ENCODE peak calls at places on chromosomes 6 and 20, in five cellular contexts. One of them, this sample, is unnamed.
A peak's percentile ranks its signal among the peaks of the same experiment; 100 is the strongest.

GRCh38 chr6:41894366-41895299 is 542 bp downstream of the USP49 start:
- DNase-seq in HepG2: no peak
- DNase-seq in GM12878: no peak
- DNase-seq in H1: no peak
- DNase-seq in K562: no peak
- DNase-seq in this sample: peak; percentile 13

GRCh38 chr6:168865-169455 is 123.3 kb upstream of the DUSP22 start:
- DNase-seq in HepG2: peak; percentile 59
- DNase-seq in GM12878: no peak
- DNase-seq in H1: no peak
- DNase-seq in K562: peak; percentile 44
- DNase-seq in this sample: no peak

GRCh38 chr6:30759575-30760239 is 15.4 kb upstream of the IER3 start:
- DNase-seq in HepG2: peak; percentile 97
- DNase-seq in GM12878: no peak
- DNase-seq in H1: no peak
- DNase-seq in K562: no peak
- DNase-seq in this sample: no peak

GRCh38 chr6:36947570-36948351 is 6.8 kb upstream of the PI16 start:
- DNase-seq in HepG2: no peak
- DNase-seq in GM12878: no peak
- DNase-seq in H1: no peak
- DNase-seq in K562: no peak
- DNase-seq in this sample: peak; percentile 4

GRCh38 chr6:5497896-5498578 is 236.7 kb downstream of the FARS2 start:
- DNase-seq in HepG2: no peak
- DNase-seq in GM12878: no peak
- DNase-seq in H1: no peak
- DNase-seq in K562: no peak
- DNase-seq in this sample: no peak

GRCh38 chr6:2008383-2008976 is 236.9 kb downstream of the GMDS start:
- DNase-seq in HepG2: no peak
- DNase-seq in GM12878: no peak
- DNase-seq in H1: no peak
- DNase-seq in K562: no peak
- DNase-seq in this sample: no peak

GRCh38 chr6:138537090-138537489 is 37.8 kb upstream of the NHSL1 start:
- DNase-seq in HepG2: no peak
- DNase-seq in GM12878: no peak
- DNase-seq in H1: no peak
- DNase-seq in K562: no peak
- DNase-seq in this sample: no peak

GRCh38 chr6:36727491-36728021 is 29.9 kb downstream of the RAB44 start:
- DNase-seq in HepG2: no peak
- DNase-seq in GM12878: peak; percentile 39
- DNase-seq in H1: no peak
- DNase-seq in K562: no peak
- DNase-seq in this sample: no peak

DNA sequence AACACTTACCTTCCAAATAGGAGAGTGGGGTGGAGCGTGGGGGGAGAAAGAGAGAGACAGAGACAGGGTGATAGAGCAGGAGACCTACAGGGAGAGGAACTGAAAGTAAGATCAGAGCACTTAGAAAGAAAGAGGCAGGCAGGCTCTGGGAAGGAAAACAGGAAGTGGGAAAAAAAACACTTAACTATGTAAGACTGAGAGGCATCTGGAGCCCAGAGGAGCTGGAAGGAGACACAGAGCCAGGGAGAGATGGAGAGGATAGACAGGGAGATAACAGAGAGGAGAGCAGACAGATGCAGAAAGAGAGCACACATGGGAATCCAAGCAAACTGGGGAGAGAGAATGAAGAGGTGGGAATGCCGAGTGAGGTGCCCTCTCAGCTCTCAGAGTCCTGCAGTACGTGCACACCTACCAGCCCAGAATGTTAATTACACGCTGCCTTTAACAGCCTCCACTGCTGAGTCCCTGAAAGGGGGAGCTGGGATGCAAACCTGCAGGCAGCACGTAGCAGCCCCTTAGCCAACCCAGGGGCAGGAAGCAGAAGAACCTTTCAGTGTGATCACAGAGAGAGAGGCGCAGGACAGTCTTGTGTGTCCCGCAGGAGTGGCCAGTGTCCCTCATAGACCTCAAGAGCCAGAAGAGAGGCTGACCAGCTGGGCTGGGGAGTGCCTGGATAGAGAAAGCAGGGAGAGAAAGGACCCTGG is 132.7 kb upstream of the LRFN2 start:
- DNase-seq in HepG2: no peak
- DNase-seq in GM12878: peak; percentile 30
- DNase-seq in H1: peak; percentile 57
- DNase-seq in K562: no peak
- DNase-seq in this sample: peak; percentile 13
- TF ChIP-seq ATF3 in HepG2: no peak
- TF ChIP-seq ATF3 in GM12878: no peak
- TF ChIP-seq ATF3 in H1: no peak
- TF ChIP-seq ATF3 in K562: no peak
- TF ChIP-seq ATF3 in this sample: no peak

DNA sequence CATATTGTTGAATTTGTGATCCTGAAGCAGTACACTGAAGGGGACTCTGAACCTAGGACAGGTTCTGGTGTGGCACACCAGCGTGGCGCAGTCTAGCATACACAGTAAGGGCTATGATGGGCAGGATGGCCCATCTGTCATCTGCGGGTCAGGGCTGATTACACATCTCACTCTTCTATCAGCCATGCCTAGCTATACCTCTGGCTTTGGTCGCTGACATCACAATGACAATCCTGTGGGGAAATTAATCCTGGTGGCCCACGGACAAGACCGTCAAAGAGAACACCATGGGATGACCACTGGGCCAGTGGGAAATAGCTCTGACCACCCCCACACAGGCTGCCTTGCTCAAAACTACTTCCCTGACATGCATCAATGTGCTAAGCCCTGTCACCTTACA is 2.8 kb downstream of the SNHG17 start:
- DNase-seq in HepG2: no peak
- DNase-seq in GM12878: no peak
- DNase-seq in H1: no peak
- DNase-seq in K562: no peak
- DNase-seq in this sample: no peak
- TF ChIP-seq ATF2 in HepG2: no peak
- TF ChIP-seq ATF2 in GM12878: no peak
- TF ChIP-seq ATF2 in H1: no peak
- TF ChIP-seq ATF2 in K562: no peak
- TF ChIP-seq ATF2 in this sample: no peak

GRCh38 chr6:131213501-131213990 is 78.3 kb downstream of the AKAP7 start:
- DNase-seq in HepG2: no peak
- DNase-seq in GM12878: no peak
- DNase-seq in H1: no peak
- DNase-seq in K562: no peak
- DNase-seq in this sample: no peak
- TF ChIP-seq ATF3 in HepG2: no peak
- TF ChIP-seq ATF3 in GM12878: no peak
- TF ChIP-seq ATF3 in H1: no peak
- TF ChIP-seq ATF3 in K562: no peak
- TF ChIP-seq ATF3 in this sample: no peak

GRCh38 chr20:381581-382290 is 1.2 kb downstream of the TRIB3 start:
- DNase-seq in HepG2: peak; percentile 85
- DNase-seq in GM12878: peak; percentile 48
- DNase-seq in H1: peak; percentile 64
- DNase-seq in K562: peak; percentile 71
- DNase-seq in this sample: peak; percentile 50
- TF ChIP-seq ATF2 in HepG2: no peak
- TF ChIP-seq ATF2 in GM12878: no peak
- TF ChIP-seq ATF2 in H1: no peak
- TF ChIP-seq ATF2 in K562: no peak
- TF ChIP-seq ATF2 in this sample: no peak

GRCh38 chr20:20083796-20084195 is 31.5 kb downstream of the CFAP61 start:
- DNase-seq in HepG2: peak; percentile 52
- DNase-seq in GM12878: peak; percentile 2
- DNase-seq in H1: no peak
- DNase-seq in K562: peak; percentile 6
- DNase-seq in this sample: no peak
- TF ChIP-seq ATF3 in HepG2: no peak
- TF ChIP-seq ATF3 in GM12878: no peak
- TF ChIP-seq ATF3 in H1: no peak
- TF ChIP-seq ATF3 in K562: no peak
- TF ChIP-seq ATF3 in this sample: no peak

DNA sequence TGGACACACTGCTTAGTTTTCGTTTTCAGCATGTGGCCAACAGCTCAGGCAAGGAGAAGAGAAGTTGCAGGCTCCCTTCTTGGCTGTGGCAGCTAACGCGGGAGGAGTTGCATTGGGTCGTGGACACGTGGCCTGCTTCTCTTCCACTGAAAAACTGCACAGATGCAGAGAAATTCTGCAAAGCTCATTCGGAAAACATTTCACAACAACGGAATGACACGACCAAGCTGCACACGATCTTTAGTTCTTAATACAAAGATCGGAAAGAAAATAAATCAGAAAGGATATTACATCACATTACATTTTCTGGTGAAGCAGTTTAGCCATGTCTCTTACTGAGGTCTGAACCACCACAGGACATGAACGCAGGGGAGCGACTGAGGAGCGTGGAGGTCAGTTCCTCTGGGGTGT is 178.4 kb downstream of the THBS2 start:
- DNase-seq in HepG2: no peak
- DNase-seq in GM12878: no peak
- DNase-seq in H1: no peak
- DNase-seq in K562: no peak
- DNase-seq in this sample: no peak
- TF ChIP-seq ATF2 in HepG2: no peak
- TF ChIP-seq ATF2 in GM12878: no peak
- TF ChIP-seq ATF2 in H1: no peak
- TF ChIP-seq ATF2 in K562: no peak
- TF ChIP-seq ATF2 in this sample: no peak